ENCODE peak calls at places on chromosomes 11 and 22, in four cellular contexts. Q, E, L and O are unnamed samples.

GRCh38 chr11:83158965-83159900 is 2.3 kb downstream of the PCF11 start:
- DNase-seq in Q (no peak), E (no peak), L (no peak), O (no peak)

GRCh38 chr11:122721201-122721963 is 65.9 kb downstream of the UBASH3B start:
- DNase-seq in Q (peak), E (no peak), L (no peak), O (no peak)

GRCh38 chr11:99952816-99953215 is 734.3 kb upstream of the ARHGAP42 start:
- DNase-seq in Q (no peak), E (no peak), L (no peak), O (no peak)

GRCh38 chr11:74025467-74026166 is 16.7 kb upstream of the UCP3 start:
- DNase-seq in Q (peak), E (no peak), L (no peak), O (no peak)

GRCh38 chr11:15699978-15700377 is 585.3 kb downstream of the INSC start:
- DNase-seq in Q (no peak), E (no peak), L (no peak), O (no peak)

GRCh38 chr11:20054584-20054983 is 105.7 kb downstream of the DBX1 start:
- DNase-seq in Q (no peak), E (no peak), L (no peak), O (no peak)

GRCh38 chr22:35821654-35822053 is 104.0 kb downstream of the APOL5 start:
- DNase-seq in Q (no peak), E (no peak), L (peak), O (no peak)

GRCh38 chr11:102761646-102762238 is 18.7 kb downstream of the MMP10 start:
- DNase-seq in Q (peak), E (no peak), L (peak), O (no peak)

GRCh38 chr11:122784325-122785155 is 53.8 kb upstream of the CRTAM start:
- DNase-seq in Q (peak), E (no peak), L (peak), O (no peak)

GRCh38 chr11:28863422-28863821 is 755.2 kb downstream of the METTL15 start:
- DNase-seq in Q (no peak), E (no peak), L (no peak), O (no peak)